ENCODE peak calls at places on chromosomes 13 and 19, in six cellular contexts. X is H9, M is IMR-90, R is neuronal stem cell, C is H1, V is trophoblast cell. A is an unnamed sample.

GRCh38 chr19:45444318-45445041 is 20.8 kb upstream of the ERCC1 start:
- DNase-seq in R (peak), V (peak), M (peak), C (no peak), X (peak), A (peak)

GRCh38 chr19:29873024-29873800 is 61.4 kb downstream of the CCNE1 start:
- DNase-seq in X (peak), V (no peak), C (no peak), R (peak), M (no peak), A (peak)

GRCh38 chr13:36313047-36313969 is 15.7 kb upstream of the CCDC169 start:
- DNase-seq in R (no peak), V (no peak), C (no peak), X (no peak), M (peak), A (no peak)

GRCh38 chr13:37058801-37059135 is 720 bp downstream of the SUPT20H start:
- DNase-seq in C (no peak), X (peak), R (no peak), V (no peak), M (no peak), A (no peak)

GRCh38 chr19:55406869-55407624 is 541 bp downstream of the UBE2S start:
- DNase-seq in M (no peak), R (no peak), X (no peak), C (no peak), V (peak), A (peak)

GRCh38 chr13:46469064-46469463 is 82.0 kb upstream of the RUBCNL start:
- DNase-seq in X (no peak), R (no peak), C (no peak), V (no peak), M (no peak), A (peak)

GRCh38 chr13:41352935-41353801 is 42.1 kb downstream of the NAA16 start:
- DNase-seq in R (peak), C (no peak), V (peak), M (peak), X (peak), A (peak)

GRCh38 chr19:29277107-29277506 is 64.2 kb upstream of the UQCRFS1 start:
- DNase-seq in C (no peak), R (no peak), V (no peak), X (peak), M (no peak), A (no peak)

GRCh38 chr13:58032676-58033440 is 401.3 kb downstream of the PCDH17 start:
- DNase-seq in V (no peak), M (no peak), C (no peak), X (no peak), R (no peak), A (no peak)

GRCh38 chr19:5090780-5091575 is 122.1 kb downstream of the KDM4B start:
- DNase-seq in C (no peak), X (no peak), V (peak), R (peak), M (peak), A (peak)

GRCh38 chr19:3359850-3360493 is 6.4 kb upstream of the NFIC start:
- DNase-seq in V (no peak), M (no peak), R (no peak), X (no peak), C (no peak), A (no peak)

GRCh38 chr13:113853518-113854237 is 10.2 kb downstream of the GAS6 start:
- DNase-seq in V (no peak), C (no peak), R (no peak), M (peak), X (peak), A (peak)

GRCh38 chr19:41327499-41328156 is 17.7 kb downstream of the CCDC97 start:
- DNase-seq in R (no peak), X (peak), C (no peak), M (peak), V (peak), A (no peak)

GRCh38 chr13:26183416-26183815 is 38.7 kb downstream of the RNF6 start:
- DNase-seq in X (no peak), C (no peak), V (no peak), R (no peak), M (no peak), A (no peak)

GRCh38 chr13:35936579-35936978 is 194.6 kb downstream of the DCLK1 start:
- DNase-seq in X (no peak), R (no peak), M (no peak), V (no peak), C (no peak), A (no peak)

GRCh38 chr19:41223431-41224234 is 4.6 kb downstream of the AXL start:
- DNase-seq in X (peak), V (no peak), R (peak), C (peak), M (peak), A (peak)

GRCh38 chr13:33251131-33251629 is 34.4 kb downstream of the STARD13 start:
- DNase-seq in C (no peak), X (no peak), M (peak), V (no peak), R (no peak), A (peak)

GRCh38 chr13:51332566-51333361 is 6.7 kb upstream of the SERPINE3 start:
- DNase-seq in X (no peak), V (peak), M (no peak), C (no peak), R (no peak), A (no peak)

GRCh38 chr19:49910179-49910578 is 13.5 kb upstream of the IL4I1 start:
- DNase-seq in V (no peak), M (no peak), R (no peak), C (no peak), X (no peak), A (no peak)

GRCh38 chr19:4375620-4376228 is 24.6 kb downstream of the SH3GL1 start:
- DNase-seq in V (peak), X (no peak), C (no peak), R (no peak), M (peak), A (peak)

GRCh38 chr13:24192036-24192810 is 31.7 kb downstream of the SPATA13 start:
- DNase-seq in X (peak), M (no peak), V (no peak), R (no peak), C (no peak), A (no peak)

GRCh38 chr19:16587031-16588023 is 15.1 kb upstream of the SLC35E1 start:
- DNase-seq in M (peak), R (no peak), C (no peak), X (no peak), V (no peak), A (peak)

GRCh38 chr13:64810701-64811258 is 2419.4 kb downstream of the PCDH9 start:
- DNase-seq in X (no peak), C (no peak), R (no peak), V (no peak), M (peak), A (peak)

GRCh38 chr13:102586615-102587014 is 10.2 kb upstream of the TPP2 start:
- DNase-seq in C (no peak), M (no peak), R (no peak), V (no peak), X (no peak), A (no peak)

GRCh38 chr19:38980583-38981374 is 5.2 kb upstream of the FBXO17 start:
- DNase-seq in R (no peak), M (no peak), C (no peak), V (no peak), X (no peak), A (no peak)

GRCh38 chr19:11538232-11539036 is at the start of gene CNN1:
- DNase-seq in C (peak), M (peak), R (no peak), X (peak), V (no peak), A (peak)
- H3K18ac ChIP-seq in C (peak), M (peak), R (peak), X (peak), V (peak), A (peak)

GRCh38 chr19:47272448-47273312 is 2.0 kb upstream of the INAFM1 start:
- DNase-seq in C (no peak), X (no peak), R (no peak), M (no peak), V (no peak), A (no peak)

GRCh38 chr19:47274891-47275865 is 493 bp downstream of the INAFM1 start:
- DNase-seq in X (no peak), C (no peak), M (no peak), R (no peak), V (no peak), A (peak)

GRCh38 chr19:47274071-47274890 is at the start of gene INAFM1:
- DNase-seq in C (peak), R (peak), M (peak), X (peak), V (peak), A (peak)

GRCh38 chr19:47271949-47272348 is 2.7 kb upstream of the INAFM1 start:
- DNase-seq in R (no peak), X (no peak), M (no peak), V (no peak), C (no peak), A (no peak)

GRCh38 chr19:47273313-47274070 is 1.2 kb upstream of the INAFM1 start:
- DNase-seq in C (peak), M (peak), X (peak), R (peak), V (peak), A (peak)
- H4K8ac ChIP-seq in C (peak), M (peak), X (no peak), R (no peak), V (peak), A (peak)

DNA sequence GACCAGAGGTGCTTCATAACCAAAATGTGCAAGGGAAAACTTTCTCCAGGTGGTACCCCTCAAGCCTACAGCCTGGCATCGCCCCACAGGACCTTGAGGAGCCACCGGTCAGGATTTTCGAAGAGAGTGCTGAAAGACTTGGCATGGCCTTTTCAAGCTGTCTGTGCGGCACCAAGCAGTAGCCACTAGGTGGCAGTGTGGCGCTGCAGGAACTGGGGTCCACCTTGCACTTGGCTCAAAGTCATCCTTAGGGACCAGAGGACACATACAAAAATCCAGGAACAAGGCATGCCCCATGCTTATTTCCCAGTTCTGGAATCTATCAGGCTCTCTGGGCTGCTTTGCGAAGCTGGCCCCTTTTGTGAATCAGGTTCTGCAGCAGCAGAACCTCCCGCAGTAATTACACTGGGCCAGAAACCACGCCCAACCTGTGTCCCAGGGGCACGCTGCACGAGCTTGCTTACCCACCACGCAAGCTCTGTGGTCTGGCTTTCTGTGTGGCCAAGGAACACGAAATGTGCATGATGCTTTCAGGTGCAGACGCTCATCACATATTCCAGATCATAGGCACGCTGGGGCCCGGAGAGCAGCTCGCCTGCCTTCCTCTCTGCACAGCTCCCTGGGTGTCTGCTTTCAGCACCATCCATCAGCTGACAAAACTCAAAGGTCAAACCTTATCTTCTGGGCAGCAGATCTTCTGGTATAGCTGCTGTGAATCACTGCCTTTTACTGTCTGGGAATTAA is 87.2 kb downstream of the SLC7A1 start:
- DNase-seq in R (peak), V (peak), X (peak), M (peak), C (peak), A (peak)
- H4K91ac ChIP-seq in R (no peak), V (peak), X (no peak), M (no peak), C (no peak), A (no peak)

DNA sequence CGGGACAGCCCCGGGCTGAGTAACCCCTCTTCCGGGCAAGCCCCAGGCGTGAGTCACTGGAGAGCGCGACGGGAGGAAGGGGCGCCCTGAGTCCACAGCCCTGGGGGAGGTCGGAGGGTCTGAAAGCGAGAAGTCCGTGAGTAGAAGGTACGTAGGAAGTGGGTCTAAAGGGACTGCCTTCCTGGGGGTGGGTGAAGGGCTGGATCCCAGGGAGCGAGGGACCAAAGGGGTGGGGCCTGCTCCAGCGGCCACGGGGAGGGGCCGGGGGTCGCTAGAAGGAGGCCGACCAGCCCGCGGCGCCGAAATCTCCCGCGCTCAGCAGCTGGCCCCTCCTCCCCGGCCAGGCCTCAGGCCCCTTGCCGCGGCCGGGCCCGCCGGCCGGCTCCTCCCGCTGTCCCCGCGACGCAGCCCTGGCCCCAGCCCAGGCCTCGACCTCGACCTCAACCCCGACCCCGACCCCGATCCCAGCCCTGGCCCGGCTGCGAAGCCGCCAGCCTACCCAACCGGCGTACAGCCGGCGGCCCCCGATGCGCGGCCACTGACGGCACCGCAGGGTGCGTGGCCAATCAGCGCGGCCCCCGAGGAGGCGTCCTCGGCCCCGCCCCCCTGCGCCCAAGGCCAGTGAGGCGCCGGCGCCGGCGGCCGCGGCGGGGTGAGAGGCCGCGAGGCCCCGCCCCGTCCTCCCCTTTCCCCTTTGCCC is 22.5 kb downstream of the IPO5 start:
- DNase-seq in C (peak), V (peak), X (peak), R (peak), M (peak), A (peak)
- H3K18ac ChIP-seq in C (peak), V (peak), X (peak), R (peak), M (no peak), A (peak)

GRCh38 chr19:44092108-44092507 is 2.1 kb upstream of the ZNF224 start:
- DNase-seq in V (no peak), R (no peak), C (no peak), M (no peak), X (no peak), A (no peak)

GRCh38 chr19:44093931-44094765 is at the start of gene ZNF224:
- DNase-seq in C (peak), R (peak), X (peak), V (peak), M (peak), A (peak)
- H4K8ac ChIP-seq in C (peak), R (no peak), X (no peak), V (peak), M (peak), A (peak)

DNA sequence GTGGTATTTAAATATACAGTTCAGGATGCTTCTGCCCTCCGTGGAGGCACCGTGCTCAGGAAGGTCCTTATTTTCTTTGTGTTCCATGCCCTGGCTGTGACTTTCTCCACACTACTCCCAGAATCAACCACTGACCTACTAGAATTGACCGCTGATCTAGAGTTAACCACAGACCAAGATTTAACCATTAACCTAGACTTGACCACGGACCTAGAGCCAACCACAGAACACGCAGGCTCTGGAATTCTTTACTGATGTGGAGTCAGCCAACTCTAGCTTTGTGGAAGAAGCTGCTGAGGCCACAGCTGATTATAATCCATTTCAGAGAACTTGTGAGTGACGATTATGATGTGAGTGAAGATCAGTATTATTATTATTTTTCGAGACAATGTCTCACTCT is 18.0 kb downstream of the GTF2F2 start:
- DNase-seq in V (no peak), R (no peak), M (no peak), C (no peak), X (no peak), A (no peak)
- H4K91ac ChIP-seq in V (no peak), R (no peak), M (no peak), C (no peak), X (no peak), A (no peak)

GRCh38 chr13:29943301-29944085 is 93.1 kb upstream of the UBL3 start:
- DNase-seq in C (no peak), X (no peak), M (no peak), R (no peak), V (no peak), A (no peak)
- H3K18ac ChIP-seq in C (peak), X (no peak), M (no peak), R (no peak), V (no peak), A (no peak)

GRCh38 chr13:31199849-31200635 is at the start of gene B3GLCT:
- DNase-seq in X (peak), V (peak), R (peak), C (peak), M (peak), A (peak)
- H4K8ac ChIP-seq in X (no peak), V (peak), R (no peak), C (peak), M (peak), A (peak)

GRCh38 chr19:506404-507285 is 652 bp upstream of the TPGS1 start:
- DNase-seq in R (no peak), M (peak), X (peak), V (peak), C (peak), A (peak)

GRCh38 chr19:511101-511841 is 4.0 kb downstream of the TPGS1 start:
- DNase-seq in X (peak), R (no peak), V (peak), C (no peak), M (peak), A (no peak)

GRCh38 chr19:507286-508203 is at the start of gene TPGS1:
- DNase-seq in M (peak), C (no peak), X (peak), V (peak), R (peak), A (peak)

GRCh38 chr19:510606-511100 is 3.4 kb downstream of the TPGS1 start:
- DNase-seq in M (peak), R (peak), C (peak), V (peak), X (peak), A (peak)

GRCh38 chr19:508204-509150 is 1.2 kb downstream of the TPGS1 start:
- DNase-seq in X (no peak), R (no peak), V (no peak), C (no peak), M (no peak), A (no peak)
- H4K91ac ChIP-seq in X (no peak), R (no peak), V (no peak), C (no peak), M (no peak), A (no peak)

A was measured in mesenchymal stem cell.